ENCODE peak calls at places on chromosomes 5 and 9, in eight cellular contexts. D, U, P, O, N, R, C and W are unnamed samples.
A peak's percentile ranks its signal among the peaks of the same experiment; 100 is the strongest.

GRCh38 chr9:1400983-1401382 is 350.8 kb downstream of the DMRT2 start:
- DNase-seq in D (no peak), U (no peak), P (no peak), O (no peak), N (no peak), R (no peak), C (no peak), W (no peak)

GRCh38 chr5:135391123-135391868 is 7.7 kb downstream of the MACROH2A1 start:
- DNase-seq in D (no peak), U (no peak), P (no peak), O (peak; percentile 84), N (no peak), R (peak; percentile 97), C (peak; percentile 94), W (no peak)

GRCh38 chr9:15422355-15423327 is at the start of gene SNAPC3:
- DNase-seq in D (peak; percentile 91), U (peak; percentile 94), P (peak; percentile 91), O (peak; percentile 95), N (peak; percentile 99), R (peak; percentile 90), C (peak; percentile 87), W (peak; percentile 95)

GRCh38 chr5:1050449-1051365 is 42.1 kb downstream of the NKD2 start:
- DNase-seq in D (no peak), U (no peak), P (no peak), O (no peak), N (no peak), R (no peak), C (no peak), W (no peak)

GRCh38 chr9:76704601-76705204 is 59.5 kb upstream of the PCA3 start:
- DNase-seq in D (no peak), U (peak; percentile 44), P (peak; percentile 68), O (peak; percentile 94), N (no peak), R (peak; percentile 88), C (peak; percentile 94), W (peak; percentile 30)

GRCh38 chr5:9545959-9546851 is at the start of gene SEMA5A:
- DNase-seq in D (peak; percentile 52), U (no peak), P (peak; percentile 73), O (peak; percentile 68), N (peak; percentile 79), R (peak; percentile 42), C (no peak), W (peak; percentile 27)

GRCh38 chr5:56330167-56330566 is 97.0 kb upstream of the ANKRD55 start:
- DNase-seq in D (no peak), U (no peak), P (no peak), O (no peak), N (no peak), R (no peak), C (no peak), W (no peak)

GRCh38 chr9:117649126-117649525 is 55.1 kb upstream of the TLR4 start:
- DNase-seq in D (no peak), U (no peak), P (no peak), O (peak; percentile 65), N (no peak), R (peak; percentile 41), C (peak; percentile 33), W (no peak)

GRCh38 chr5:115738807-115739206 is 77.7 kb downstream of the CDO1 start:
- DNase-seq in D (no peak), U (no peak), P (no peak), O (no peak), N (no peak), R (no peak), C (no peak), W (no peak)

GRCh38 chr5:3843691-3844090 is 248.1 kb downstream of the IRX1 start:
- DNase-seq in D (no peak), U (no peak), P (no peak), O (no peak), N (no peak), R (no peak), C (no peak), W (no peak)

GRCh38 chr5:150129813-150130492 is 25.7 kb downstream of the PDGFRB start:
- DNase-seq in D (peak; percentile 82), U (peak; percentile 94), P (peak; percentile 62), O (peak; percentile 86), N (no peak), R (no peak), C (no peak), W (peak; percentile 65)

GRCh38 chr5:134004626-134005414 is at the start of gene VDAC1:
- DNase-seq in D (peak; percentile 77), U (peak; percentile 85), P (peak; percentile 85), O (peak; percentile 91), N (peak; percentile 94), R (peak; percentile 86), C (peak; percentile 51), W (peak; percentile 80)

GRCh38 chr5:134007581-134008256 is 2.9 kb upstream of the VDAC1 start:
- DNase-seq in D (no peak), U (no peak), P (peak; percentile 49), O (peak; percentile 38), N (peak; percentile 65), R (no peak), C (no peak), W (no peak)

GRCh38 chr5:134005415-134006118 is 792 bp upstream of the VDAC1 start:
- DNase-seq in D (peak; percentile 37), U (peak; percentile 78), P (no peak), O (peak; percentile 26), N (peak; percentile 86), R (no peak), C (no peak), W (no peak)

GRCh38 chr5:134003957-134004625 is 684 bp downstream of the VDAC1 start:
- DNase-seq in D (peak; percentile 55), U (no peak), P (peak; percentile 37), O (no peak), N (peak; percentile 95), R (peak; percentile 30), C (no peak), W (no peak)

DNA sequence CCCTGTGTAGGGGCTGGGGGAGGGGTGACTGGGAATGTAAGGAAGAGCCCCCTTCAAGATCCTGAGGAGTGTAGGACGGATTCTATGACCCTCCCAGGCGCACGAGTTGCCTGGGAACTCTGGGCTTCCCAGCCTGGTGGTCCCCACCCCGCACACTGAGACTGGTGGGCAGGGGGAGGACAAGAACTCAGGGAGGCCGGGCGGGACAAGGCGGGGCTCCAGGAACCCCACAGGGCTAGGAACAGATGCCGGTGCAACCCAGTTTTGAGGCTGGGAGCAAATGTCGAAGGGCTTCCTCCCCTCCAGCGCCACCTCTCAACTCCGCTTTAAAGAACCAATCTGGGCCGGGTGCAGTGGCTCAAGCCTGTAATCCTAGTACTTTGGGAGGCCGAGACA is 1.3 kb upstream of the VDAC1 start:
- DNase-seq in D (no peak), U (no peak), P (no peak), O (no peak), N (peak; percentile 73), R (no peak), C (no peak), W (no peak)
- H3K4me3 ChIP-seq in D (peak overlapping the region; percentile 95), U (peak overlapping the region; percentile 90), P (peak overlapping the region; percentile 96), O (peak overlapping the region; percentile 75), N (peak overlapping the region; percentile 90), R (peak overlapping the region; percentile 95), C (peak overlapping the region; percentile 73), W (no peak overlapping the region)

GRCh38 chr5:74044936-74045335 is 418.9 kb downstream of the ARHGEF28 start:
- DNase-seq in D (no peak), U (no peak), P (no peak), O (no peak), N (no peak), R (no peak), C (no peak), W (no peak)
- H3K4me3 ChIP-seq in D (no peak overlapping the region), U (no peak overlapping the region), P (no peak overlapping the region), O (no peak overlapping the region), N (no peak overlapping the region), R (no peak overlapping the region), C (no peak overlapping the region), W (no peak overlapping the region)

GRCh38 chr9:34522971-34523797 is at the start of gene ENHO:
- DNase-seq in D (peak; percentile 81), U (peak; percentile 94), P (peak; percentile 93), O (peak; percentile 82), N (peak; percentile 96), R (peak; percentile 56), C (peak; percentile 39), W (peak; percentile 93)

GRCh38 chr9:34524349-34524748 is 1.6 kb upstream of the ENHO start:
- DNase-seq in D (no peak), U (no peak), P (no peak), O (no peak), N (no peak), R (no peak), C (no peak), W (no peak)

GRCh38 chr9:34520505-34521385 is 2.0 kb downstream of the ENHO start:
- DNase-seq in D (no peak), U (no peak), P (no peak), O (no peak), N (no peak), R (no peak), C (no peak), W (no peak)

GRCh38 chr9:34521406-34522045 is 1.3 kb downstream of the ENHO start:
- DNase-seq in D (no peak), U (no peak), P (no peak), O (no peak), N (no peak), R (no peak), C (no peak), W (no peak)

GRCh38 chr9:34522091-34522887 is 501 bp downstream of the ENHO start:
- DNase-seq in D (no peak), U (no peak), P (no peak), O (no peak), N (no peak), R (no peak), C (no peak), W (no peak)
- H3K4me3 ChIP-seq in D (peak overlapping the region; percentile 44), U (peak overlapping the region; percentile 58), P (peak overlapping the region; percentile 57), O (peak overlapping the region; percentile 43), N (peak overlapping the region; percentile 70), R (peak overlapping the region; percentile 13), C (peak overlapping the region; percentile 30), W (peak overlapping the region; percentile 44)

DNA sequence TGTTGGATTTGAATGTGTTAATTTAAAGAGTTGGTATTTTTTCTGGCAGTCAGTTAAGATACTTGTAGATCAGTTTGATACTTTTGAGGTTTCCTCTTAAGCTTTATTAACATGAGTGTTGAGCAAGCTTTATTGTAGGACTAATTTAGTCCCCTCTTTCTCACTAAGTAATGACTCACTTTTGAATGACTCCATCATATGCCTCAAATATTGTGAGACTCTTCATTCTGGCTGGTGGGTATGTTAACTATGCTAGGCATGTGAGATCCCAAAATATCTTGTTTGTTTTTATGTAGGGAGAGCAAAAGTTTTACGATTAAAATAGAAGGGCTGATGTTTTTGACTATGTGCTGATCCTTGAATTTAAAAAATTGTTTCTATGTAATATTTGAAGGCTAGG is 355.7 kb downstream of the IZUMO3 start:
- DNase-seq in D (no peak), U (no peak), P (no peak), O (no peak), N (no peak), R (no peak), C (no peak), W (no peak)
- H3K4me3 ChIP-seq in D (no peak overlapping the region), U (no peak overlapping the region), P (no peak overlapping the region), O (no peak overlapping the region), N (no peak overlapping the region), R (no peak overlapping the region), C (no peak overlapping the region), W (no peak overlapping the region)

DNA sequence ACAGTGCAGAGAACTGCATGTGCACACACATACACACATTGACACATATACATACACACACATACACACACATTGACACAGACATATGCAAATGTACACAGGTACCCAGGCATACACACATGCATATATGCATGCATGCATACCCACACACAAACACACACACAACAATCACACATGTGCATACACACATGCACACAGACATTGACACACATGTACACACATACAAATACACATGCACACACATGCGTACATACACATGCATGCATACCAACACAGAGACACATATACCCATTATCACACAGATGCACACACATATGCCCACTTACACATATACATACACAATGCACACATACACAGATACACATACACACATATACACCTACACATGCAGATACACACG is 299.6 kb upstream of the ADCY2 start:
- DNase-seq in D (no peak), U (no peak), P (no peak), O (no peak), N (no peak), R (no peak), C (no peak), W (no peak)
- H3K4me3 ChIP-seq in D (no peak overlapping the region), U (no peak overlapping the region), P (no peak overlapping the region), O (no peak overlapping the region), N (no peak overlapping the region), R (no peak overlapping the region), C (no peak overlapping the region), W (no peak overlapping the region)